ENCODE peak calls at places on chromosome 3, in seven cellular contexts. V is right cardiac atrium; F is adrenal gland; K is NCI-H748 treated with DMSO at 0.1 percent for 48 hours; I is NCI-H1092; Z is activated CD8-positive, alpha-beta memory T cell treated with anti-CD3 and anti-CD28 coated beads for 1 hour; T is GM04503. A is an unnamed sample.
A peak's percentile ranks its signal among the peaks of the same experiment; 100 is the strongest.

GRCh38 chr3:144031938-144032337 is 60.3 kb downstream of the DIPK2A start:
- DNase-seq in K (no peak), V (peak; percentile 69), T (no peak), Z (no peak), I (no peak), F (peak; percentile 75), A (no peak)

GRCh38 chr3:32018723-32019564 is 37.4 kb downstream of the ZNF860 start:
- DNase-seq in I (peak; percentile 17), K (peak; percentile 49), F (no peak), V (no peak), T (peak; percentile 5), Z (no peak), A (no peak)

GRCh38 chr3:10189557-10190374 is 25.0 kb downstream of the IRAK2 start:
- DNase-seq in T (no peak), I (no peak), F (peak; percentile 96), Z (no peak), V (peak; percentile 90), K (no peak), A (no peak)

GRCh38 chr3:154952538-154952937 is 127.6 kb upstream of the MME start:
- DNase-seq in I (no peak), K (no peak), T (no peak), F (no peak), Z (no peak), V (no peak), A (no peak)

GRCh38 chr3:36944012-36944640 is 728 bp downstream of the TRANK1 start:
- DNase-seq in F (peak; percentile 44), K (peak; percentile 22), Z (no peak), V (peak; percentile 76), T (no peak), I (no peak), A (no peak)

GRCh38 chr3:120274739-120275167 is 10.3 kb downstream of the GPR156 start:
- DNase-seq in F (peak; percentile 42), V (peak; percentile 54), K (peak; percentile 20), Z (no peak), T (no peak), I (peak; percentile 92), A (no peak)

GRCh38 chr3:61841111-61841845 is 279.9 kb downstream of the PTPRG start:
- DNase-seq in K (no peak), F (no peak), T (no peak), V (no peak), Z (no peak), I (no peak), A (no peak)

GRCh38 chr3:196292281-196292923 is 4.9 kb upstream of the PCYT1A start:
- DNase-seq in I (no peak), T (no peak), K (no peak), Z (no peak), F (no peak), V (no peak), A (no peak)

GRCh38 chr3:186239321-186239720 is 122.7 kb downstream of the DGKG start:
- DNase-seq in Z (no peak), V (no peak), F (no peak), K (no peak), T (no peak), I (peak; percentile 24), A (no peak)

GRCh38 chr3:43405888-43406636 is 119.7 kb downstream of the SNRK start:
- DNase-seq in Z (no peak), I (no peak), F (no peak), K (no peak), V (no peak), T (no peak), A (peak; percentile 55)